ENCODE peak calls at places on chromosomes 7 and 10, in ten cellular contexts. E, M, A, D, W, J, X, G, U and B are unnamed samples.
A peak's percentile ranks its signal among the peaks of the same experiment; 100 is the strongest.

GRCh38 chr7:66617295-66617694 is 11.4 kb upstream of the KCTD7 start:
- DNase-seq in E (no peak), M (no peak), A (no peak), D (no peak), W (no peak), J (no peak), X (no peak), G (peak; percentile 6), U (no peak), B (no peak)

GRCh38 chr10:13502384-13502783 is 26.4 kb downstream of the BEND7 start:
- DNase-seq in E (no peak), M (no peak), A (no peak), D (no peak), W (no peak), J (no peak), X (no peak), G (no peak), U (no peak), B (no peak)

GRCh38 chr10:131859341-131860020 is 41.3 kb upstream of the PPP2R2D start:
- DNase-seq in E (no peak), M (no peak), A (no peak), D (no peak), W (no peak), J (no peak), X (no peak), G (no peak), U (no peak), B (peak; percentile 8)

GRCh38 chr7:117169907-117170306 is 153.0 kb downstream of the WNT2 start:
- DNase-seq in E (peak; percentile 13), M (no peak), A (no peak), D (peak; percentile 47), W (no peak), J (no peak), X (no peak), G (no peak), U (no peak), B (no peak)

GRCh38 chr7:33129806-33130153 is 416 bp downstream of the BBS9 start:
- DNase-seq in E (no peak), M (no peak), A (no peak), D (no peak), W (peak; percentile 38), J (no peak), X (no peak), G (peak; percentile 0), U (no peak), B (no peak)

GRCh38 chr10:123391275-123392028 is 237.2 kb downstream of the BUB3 start:
- DNase-seq in E (no peak), M (no peak), A (no peak), D (no peak), W (no peak), J (no peak), X (no peak), G (no peak), U (no peak), B (no peak)

GRCh38 chr10:12628964-12629766 is 279.8 kb downstream of the CAMK1D start:
- DNase-seq in E (no peak), M (no peak), A (no peak), D (peak; percentile 38), W (no peak), J (no peak), X (no peak), G (no peak), U (peak; percentile 16), B (no peak)

GRCh38 chr10:114520453-114520852 is 116.2 kb upstream of the AFAP1L2 start:
- DNase-seq in E (no peak), M (peak; percentile 64), A (no peak), D (peak; percentile 90), W (no peak), J (no peak), X (no peak), G (peak; percentile 84), U (no peak), B (no peak)

GRCh38 chr7:1362301-1362700 is 97.0 kb downstream of the MICALL2 start:
- DNase-seq in E (no peak), M (no peak), A (no peak), D (no peak), W (no peak), J (no peak), X (no peak), G (no peak), U (no peak), B (no peak)

GRCh38 chr10:104256335-104257080 is 1.8 kb downstream of the GSTO1 start:
- DNase-seq in E (no peak), M (no peak), A (no peak), D (no peak), W (peak; percentile 54), J (no peak), X (no peak), G (peak; percentile 28), U (no peak), B (no peak)

GRCh38 chr10:108180883-108181282 is 1016.4 kb upstream of the SORCS1 start:
- DNase-seq in E (no peak), M (peak; percentile 34), A (no peak), D (no peak), W (no peak), J (no peak), X (no peak), G (peak; percentile 6), U (no peak), B (no peak)